ENCODE peak calls at places on chromosomes 7 and 10, in nine cellular contexts. N, T, B, L, C, E, I, Z and K are unnamed samples.
A peak's percentile ranks its signal among the peaks of the same experiment; 100 is the strongest.

GRCh38 chr10:93458821-93459257 is 23.3 kb downstream of the MYOF start:
- DNase-seq in N (no peak), T (peak; percentile 100), B (no peak), L (no peak), C (peak; percentile 100), E (peak; percentile 28), I (peak; percentile 99), Z (peak; percentile 83), K (peak; percentile 74)

GRCh38 chr7:75639071-75639892 is 99.5 kb downstream of the HIP1 start:
- DNase-seq in N (no peak), T (peak; percentile 23), B (peak; percentile 50), L (no peak), C (peak; percentile 38), E (peak; percentile 95), I (no peak), Z (peak; percentile 75), K (no peak)

GRCh38 chr10:119342017-119342734 is 134.8 kb downstream of the GRK5 start:
- DNase-seq in N (no peak), T (peak; percentile 51), B (no peak), L (no peak), C (peak; percentile 37), E (no peak), I (no peak), Z (peak; percentile 47), K (peak; percentile 74)

GRCh38 chr10:13920465-13920864 is 333.7 kb downstream of the PRPF18 start:
- DNase-seq in N (no peak), T (no peak), B (no peak), L (no peak), C (no peak), E (no peak), I (no peak), Z (no peak), K (no peak)

GRCh38 chr7:31120800-31121513 is 68.8 kb downstream of the ADCYAP1R1 start:
- DNase-seq in N (no peak), T (no peak), B (no peak), L (no peak), C (no peak), E (no peak), I (no peak), Z (no peak), K (no peak)

GRCh38 chr7:101880536-101881443 is 63.4 kb downstream of the CUX1 start:
- DNase-seq in N (no peak), T (peak; percentile 73), B (no peak), L (no peak), C (peak; percentile 68), E (no peak), I (no peak), Z (no peak), K (peak; percentile 62)

GRCh38 chr7:128902761-128903585 is 7.5 kb downstream of the KCP start:
- DNase-seq in N (no peak), T (peak; percentile 45), B (no peak), L (no peak), C (no peak), E (no peak), I (no peak), Z (no peak), K (no peak)

GRCh38 chr7:105521027-105521730 is 892 bp downstream of the PUS7 start:
- DNase-seq in N (peak; percentile 79), T (peak; percentile 45), B (peak; percentile 23), L (peak; percentile 26), C (peak; percentile 51), E (no peak), I (no peak), Z (peak; percentile 72), K (peak; percentile 33)